ENCODE peak calls at places on chromosomes 6 and 20, in seven cellular contexts. One of them, this sample, is unnamed.

GRCh38 chr6:44478591-44479254 is 91.2 kb downstream of the CDC5L start:
- DNase-seq in foreskin fibroblast: no peak
- DNase-seq in ascending aorta: no peak
- DNase-seq in left ventricle myocardium inferior: no peak
- DNase-seq in endodermal cell: no peak
- DNase-seq in lower leg skin: no peak
- DNase-seq in AG10803: no peak
- DNase-seq in this sample: no peak

GRCh38 chr6:85354761-85355618 is 94.9 kb upstream of the NT5E start:
- DNase-seq in left ventricle myocardium inferior: peak; percentile 61
- DNase-seq in ascending aorta: peak; percentile 87
- DNase-seq in lower leg skin: peak; percentile 82
- DNase-seq in endodermal cell: peak; percentile 93
- DNase-seq in foreskin fibroblast: peak; percentile 74
- DNase-seq in AG10803: peak; percentile 71
- DNase-seq in this sample: peak; percentile 86

GRCh38 chr6:2127484-2127911 is 117.9 kb downstream of the GMDS start:
- DNase-seq in endodermal cell: no peak
- DNase-seq in ascending aorta: peak; percentile 81
- DNase-seq in lower leg skin: peak; percentile 42
- DNase-seq in AG10803: no peak
- DNase-seq in foreskin fibroblast: no peak
- DNase-seq in left ventricle myocardium inferior: peak; percentile 55
- DNase-seq in this sample: no peak

GRCh38 chr20:63547484-63548480 is at the start of gene SRMS:
- DNase-seq in ascending aorta: no peak
- DNase-seq in endodermal cell: peak; percentile 78
- DNase-seq in foreskin fibroblast: no peak
- DNase-seq in AG10803: no peak
- DNase-seq in left ventricle myocardium inferior: no peak
- DNase-seq in lower leg skin: no peak
- DNase-seq in this sample: no peak

GRCh38 chr6:111734068-111734825 is 128.6 kb upstream of the TRAF3IP2 start:
- DNase-seq in ascending aorta: no peak
- DNase-seq in AG10803: peak; percentile 63
- DNase-seq in left ventricle myocardium inferior: no peak
- DNase-seq in lower leg skin: no peak
- DNase-seq in endodermal cell: peak; percentile 15
- DNase-seq in foreskin fibroblast: no peak
- DNase-seq in this sample: no peak

GRCh38 chr20:50744143-50744792 is 12.9 kb downstream of the PARD6B start:
- DNase-seq in AG10803: peak; percentile 83
- DNase-seq in ascending aorta: peak; percentile 87
- DNase-seq in endodermal cell: peak; percentile 72
- DNase-seq in lower leg skin: peak; percentile 62
- DNase-seq in left ventricle myocardium inferior: peak; percentile 43
- DNase-seq in foreskin fibroblast: peak; percentile 91
- DNase-seq in this sample: peak; percentile 91

GRCh38 chr6:135604035-135604865 is 106.7 kb upstream of the AHI1 start:
- DNase-seq in foreskin fibroblast: no peak
- DNase-seq in left ventricle myocardium inferior: no peak
- DNase-seq in AG10803: no peak
- DNase-seq in endodermal cell: no peak
- DNase-seq in ascending aorta: no peak
- DNase-seq in lower leg skin: no peak
- DNase-seq in this sample: no peak

GRCh38 chr6:142929751-142930358 is 15.1 kb downstream of the HIVEP2 start:
- DNase-seq in lower leg skin: no peak
- DNase-seq in endodermal cell: no peak
- DNase-seq in ascending aorta: no peak
- DNase-seq in left ventricle myocardium inferior: no peak
- DNase-seq in AG10803: peak; percentile 24
- DNase-seq in foreskin fibroblast: peak; percentile 35
- DNase-seq in this sample: peak; percentile 42

GRCh38 chr6:151620179-151620578 is 126.4 kb downstream of the CCDC170 start:
- DNase-seq in AG10803: no peak
- DNase-seq in lower leg skin: no peak
- DNase-seq in endodermal cell: no peak
- DNase-seq in foreskin fibroblast: no peak
- DNase-seq in ascending aorta: no peak
- DNase-seq in left ventricle myocardium inferior: no peak
- DNase-seq in this sample: no peak

GRCh38 chr20:12874933-12875332 is 133.8 kb upstream of the SPTLC3 start:
- DNase-seq in AG10803: no peak
- DNase-seq in left ventricle myocardium inferior: no peak
- DNase-seq in lower leg skin: no peak
- DNase-seq in ascending aorta: no peak
- DNase-seq in foreskin fibroblast: no peak
- DNase-seq in endodermal cell: no peak
- DNase-seq in this sample: no peak

GRCh38 chr6:156832166-156832743 is 55.1 kb downstream of the ARID1B start:
- DNase-seq in left ventricle myocardium inferior: peak; percentile 52
- DNase-seq in foreskin fibroblast: peak; percentile 21
- DNase-seq in lower leg skin: no peak
- DNase-seq in endodermal cell: no peak
- DNase-seq in AG10803: peak; percentile 58
- DNase-seq in ascending aorta: no peak
- DNase-seq in this sample: peak; percentile 77

GRCh38 chr20:41126719-41127118 is 10.6 kb upstream of the PLCG1 start:
- DNase-seq in lower leg skin: no peak
- DNase-seq in left ventricle myocardium inferior: no peak
- DNase-seq in endodermal cell: no peak
- DNase-seq in ascending aorta: no peak
- DNase-seq in foreskin fibroblast: no peak
- DNase-seq in AG10803: no peak
- DNase-seq in this sample: no peak

GRCh38 chr20:10902836-10903410 is 229.1 kb upstream of the JAG1 start:
- DNase-seq in lower leg skin: no peak
- DNase-seq in foreskin fibroblast: no peak
- DNase-seq in endodermal cell: no peak
- DNase-seq in AG10803: peak; percentile 96
- DNase-seq in ascending aorta: no peak
- DNase-seq in left ventricle myocardium inferior: no peak
- DNase-seq in this sample: peak; percentile 86

GRCh38 chr6:85669735-85670194 is 27.1 kb upstream of the SYNCRIP start:
- DNase-seq in endodermal cell: peak; percentile 72
- DNase-seq in foreskin fibroblast: peak; percentile 65
- DNase-seq in left ventricle myocardium inferior: no peak
- DNase-seq in ascending aorta: no peak
- DNase-seq in AG10803: peak; percentile 60
- DNase-seq in lower leg skin: no peak
- DNase-seq in this sample: no peak

GRCh38 chr6:134373282-134373922 is 55.5 kb upstream of the SGK1 start:
- DNase-seq in endodermal cell: no peak
- DNase-seq in lower leg skin: peak; percentile 67
- DNase-seq in ascending aorta: peak; percentile 88
- DNase-seq in left ventricle myocardium inferior: peak; percentile 23
- DNase-seq in AG10803: peak; percentile 74
- DNase-seq in foreskin fibroblast: peak; percentile 80
- DNase-seq in this sample: peak; percentile 92

GRCh38 chr6:130382872-130383490 is 17.2 kb downstream of the TMEM200A start:
- DNase-seq in endodermal cell: no peak
- DNase-seq in left ventricle myocardium inferior: no peak
- DNase-seq in foreskin fibroblast: no peak
- DNase-seq in AG10803: no peak
- DNase-seq in lower leg skin: no peak
- DNase-seq in ascending aorta: no peak
- DNase-seq in this sample: no peak

GRCh38 chr6:129251669-129252376 is 368.9 kb downstream of the LAMA2 start:
- DNase-seq in AG10803: peak; percentile 77
- DNase-seq in lower leg skin: peak; percentile 42
- DNase-seq in endodermal cell: peak; percentile 86
- DNase-seq in left ventricle myocardium inferior: no peak
- DNase-seq in ascending aorta: peak; percentile 64
- DNase-seq in foreskin fibroblast: peak; percentile 52
- DNase-seq in this sample: peak; percentile 84
- TF ChIP-seq CTCF in AG10803: peak; percentile 95
- TF ChIP-seq CTCF in lower leg skin: no peak
- TF ChIP-seq CTCF in endodermal cell: peak; percentile 92
- TF ChIP-seq CTCF in left ventricle myocardium inferior: peak; percentile 82
- TF ChIP-seq CTCF in ascending aorta: peak; percentile 58
- TF ChIP-seq CTCF in foreskin fibroblast: peak; percentile 77
- TF ChIP-seq CTCF in this sample: peak; percentile 91

GRCh38 chr6:35722121-35722761 is 14.6 kb upstream of the ARMC12 start:
- DNase-seq in ascending aorta: no peak
- DNase-seq in foreskin fibroblast: no peak
- DNase-seq in endodermal cell: peak; percentile 44
- DNase-seq in lower leg skin: no peak
- DNase-seq in AG10803: no peak
- DNase-seq in left ventricle myocardium inferior: peak; percentile 71
- DNase-seq in this sample: no peak
- H3K4me3 ChIP-seq in ascending aorta: no peak overlapping the region
- H3K4me3 ChIP-seq in foreskin fibroblast: no peak overlapping the region
- H3K4me3 ChIP-seq in endodermal cell: no peak overlapping the region
- H3K4me3 ChIP-seq in lower leg skin: no peak overlapping the region
- H3K4me3 ChIP-seq in AG10803: no peak overlapping the region
- H3K4me3 ChIP-seq in left ventricle myocardium inferior: no peak overlapping the region
- H3K4me3 ChIP-seq in this sample: no peak overlapping the region

DNA sequence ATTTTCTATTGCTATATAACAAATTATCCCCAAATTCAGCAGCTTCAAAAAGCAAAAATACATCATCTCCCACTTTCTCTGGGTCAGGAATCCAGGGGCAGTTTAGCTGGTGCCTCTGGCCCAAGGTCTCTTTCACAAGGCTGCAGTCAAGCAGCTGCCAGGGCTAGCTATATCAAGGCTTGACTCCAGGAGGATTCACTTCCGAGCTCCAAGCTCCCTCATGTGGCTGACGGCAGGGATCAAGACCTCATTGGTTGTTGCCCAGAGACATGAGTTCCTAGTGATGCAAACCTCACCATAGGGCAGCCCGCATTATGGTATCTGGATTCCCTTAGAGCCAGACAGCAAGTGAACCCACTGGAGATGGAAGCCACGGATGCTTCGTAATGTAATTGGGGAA is 1.3 kb upstream of the VNN1 start:
- DNase-seq in AG10803: peak; percentile 48
- DNase-seq in ascending aorta: no peak
- DNase-seq in left ventricle myocardium inferior: no peak
- DNase-seq in endodermal cell: peak; percentile 90
- DNase-seq in lower leg skin: no peak
- DNase-seq in foreskin fibroblast: peak; percentile 45
- DNase-seq in this sample: peak; percentile 52
- TF ChIP-seq CTCF in AG10803: peak; percentile 38
- TF ChIP-seq CTCF in ascending aorta: no peak
- TF ChIP-seq CTCF in left ventricle myocardium inferior: peak; percentile 30
- TF ChIP-seq CTCF in endodermal cell: peak; percentile 71
- TF ChIP-seq CTCF in lower leg skin: no peak
- TF ChIP-seq CTCF in foreskin fibroblast: peak; percentile 26
- TF ChIP-seq CTCF in this sample: peak; percentile 35

GRCh38 chr6:3825851-3826581 is 23.2 kb upstream of the FAM50B start:
- DNase-seq in AG10803: peak; percentile 99
- DNase-seq in endodermal cell: no peak
- DNase-seq in lower leg skin: peak; percentile 86
- DNase-seq in foreskin fibroblast: peak; percentile 97
- DNase-seq in ascending aorta: peak; percentile 99
- DNase-seq in left ventricle myocardium inferior: peak; percentile 86
- DNase-seq in this sample: peak; percentile 100
- H3K4me3 ChIP-seq in AG10803: peak overlapping the region; percentile 48
- H3K4me3 ChIP-seq in endodermal cell: no peak overlapping the region
- H3K4me3 ChIP-seq in lower leg skin: no peak overlapping the region
- H3K4me3 ChIP-seq in foreskin fibroblast: peak overlapping the region; percentile 25
- H3K4me3 ChIP-seq in ascending aorta: peak overlapping the region; percentile 40
- H3K4me3 ChIP-seq in left ventricle myocardium inferior: peak overlapping the region; percentile 46
- H3K4me3 ChIP-seq in this sample: peak overlapping the region; percentile 55

GRCh38 chr20:61982951-61983315 is 82.7 kb downstream of the TAF4 start:
- DNase-seq in left ventricle myocardium inferior: no peak
- DNase-seq in AG10803: no peak
- DNase-seq in lower leg skin: no peak
- DNase-seq in ascending aorta: no peak
- DNase-seq in foreskin fibroblast: no peak
- DNase-seq in endodermal cell: no peak
- DNase-seq in this sample: no peak

GRCh38 chr20:61979701-61980635 is 85.7 kb downstream of the TAF4 start:
- DNase-seq in endodermal cell: no peak
- DNase-seq in AG10803: no peak
- DNase-seq in left ventricle myocardium inferior: no peak
- DNase-seq in ascending aorta: no peak
- DNase-seq in lower leg skin: no peak
- DNase-seq in foreskin fibroblast: no peak
- DNase-seq in this sample: no peak

GRCh38 chr20:61979090-61979489 is 86.6 kb downstream of the TAF4 start:
- DNase-seq in endodermal cell: no peak
- DNase-seq in ascending aorta: no peak
- DNase-seq in lower leg skin: no peak
- DNase-seq in AG10803: no peak
- DNase-seq in left ventricle myocardium inferior: no peak
- DNase-seq in foreskin fibroblast: no peak
- DNase-seq in this sample: no peak

GRCh38 chr20:61982240-61982950 is 83.3 kb downstream of the TAF4 start:
- DNase-seq in left ventricle myocardium inferior: no peak
- DNase-seq in endodermal cell: no peak
- DNase-seq in foreskin fibroblast: no peak
- DNase-seq in AG10803: no peak
- DNase-seq in lower leg skin: no peak
- DNase-seq in ascending aorta: no peak
- DNase-seq in this sample: no peak

DNA sequence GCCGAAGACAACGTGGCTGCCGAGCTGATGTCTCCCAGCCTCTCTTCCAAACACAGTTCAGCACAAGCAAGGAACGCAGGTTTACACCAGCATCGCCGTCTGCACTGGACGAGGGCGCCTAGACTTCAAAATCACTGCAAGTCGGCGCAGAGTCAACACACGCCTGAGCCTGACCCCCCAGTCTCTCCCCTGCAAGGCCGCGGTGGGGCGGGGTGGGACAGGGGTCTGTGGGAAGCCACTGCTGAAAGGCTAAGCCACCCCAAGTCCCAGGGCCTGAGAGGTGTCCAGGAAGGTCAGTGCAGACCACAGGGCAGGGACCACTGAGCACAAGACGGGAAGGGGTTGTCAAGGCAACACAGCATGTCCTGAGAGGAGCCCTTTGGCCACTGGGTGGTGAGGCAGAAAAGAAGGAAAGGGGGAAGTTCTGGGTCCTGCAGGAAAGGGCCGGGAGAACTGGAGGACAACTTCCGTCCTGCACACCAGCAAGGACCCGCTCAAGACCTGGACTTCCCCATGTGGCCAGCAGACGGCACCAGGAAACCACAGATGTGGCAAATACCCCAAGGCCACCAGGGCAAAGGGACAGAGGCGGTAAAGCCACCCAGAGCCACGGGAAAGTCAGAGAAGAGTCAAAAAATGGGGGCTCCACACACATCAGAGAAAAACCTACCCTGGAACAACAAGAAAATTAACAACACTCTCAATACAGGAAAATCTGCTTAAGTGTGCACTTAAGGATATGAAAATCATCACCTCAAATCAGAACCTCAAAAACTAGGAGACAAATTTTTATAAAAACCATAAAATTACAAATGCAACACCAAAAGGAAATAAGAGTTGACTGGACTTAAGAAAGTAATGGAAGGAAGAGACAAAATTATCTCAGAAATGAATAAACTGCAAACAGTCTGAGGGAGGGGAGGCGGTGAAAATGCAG is 84.8 kb downstream of the TAF4 start:
- DNase-seq in foreskin fibroblast: peak; percentile 36
- DNase-seq in endodermal cell: peak; percentile 66
- DNase-seq in ascending aorta: no peak
- DNase-seq in lower leg skin: no peak
- DNase-seq in AG10803: peak; percentile 26
- DNase-seq in left ventricle myocardium inferior: peak; percentile 46
- DNase-seq in this sample: peak; percentile 9
- TF ChIP-seq CTCF in foreskin fibroblast: peak; percentile 33
- TF ChIP-seq CTCF in endodermal cell: peak; percentile 63
- TF ChIP-seq CTCF in ascending aorta: no peak
- TF ChIP-seq CTCF in lower leg skin: no peak
- TF ChIP-seq CTCF in AG10803: peak; percentile 49
- TF ChIP-seq CTCF in left ventricle myocardium inferior: peak; percentile 65
- TF ChIP-seq CTCF in this sample: peak; percentile 33

This sample was measured in fibroblast of the aortic adventitia.